ENCODE peak calls at places on chromosomes 3 and 15, in four cellular contexts. P is CD4-positive, alpha-beta memory T cell; S is psoas muscle; A is right cardiac atrium. F is an unnamed sample.

GRCh38 chr3:126245811-126246727 is 65.7 kb upstream of the ALDH1L1 start:
- DNase-seq in S (peak; percentile 66), A (peak; percentile 62), P (no peak), F (no peak)

GRCh38 chr3:127162947-127163645 is 29.8 kb upstream of the PRR23E start:
- DNase-seq in S (no peak), P (no peak), A (no peak), F (no peak)

GRCh38 chr15:94582368-94582767 is 351.0 kb downstream of the MCTP2 start:
- DNase-seq in P (no peak), A (peak; percentile 18), S (no peak), F (no peak)

GRCh38 chr15:65183847-65184159 is 1.3 kb downstream of the CLPX start:
- DNase-seq in P (no peak), S (no peak), A (no peak), F (no peak)

GRCh38 chr3:79810101-79810500 is 42.3 kb upstream of the ROBO1 start:
- DNase-seq in P (no peak), A (no peak), S (no peak), F (no peak)

GRCh38 chr15:67762610-67763368 is 62.5 kb upstream of the SKOR1 start:
- DNase-seq in A (no peak), P (no peak), S (no peak), F (no peak)

GRCh38 chr3:134294302-134294925 is 43.8 kb upstream of the RYK start:
- DNase-seq in A (no peak), S (no peak), P (peak; percentile 81), F (no peak)

GRCh38 chr15:36468746-36469145 is 110.7 kb upstream of the CDIN1 start:
- DNase-seq in A (peak; percentile 28), S (no peak), P (no peak), F (no peak)

GRCh38 chr3:191282262-191283215 is 46.7 kb upstream of the CCDC50 start:
- DNase-seq in A (no peak), P (peak; percentile 11), S (no peak), F (no peak)

DNA sequence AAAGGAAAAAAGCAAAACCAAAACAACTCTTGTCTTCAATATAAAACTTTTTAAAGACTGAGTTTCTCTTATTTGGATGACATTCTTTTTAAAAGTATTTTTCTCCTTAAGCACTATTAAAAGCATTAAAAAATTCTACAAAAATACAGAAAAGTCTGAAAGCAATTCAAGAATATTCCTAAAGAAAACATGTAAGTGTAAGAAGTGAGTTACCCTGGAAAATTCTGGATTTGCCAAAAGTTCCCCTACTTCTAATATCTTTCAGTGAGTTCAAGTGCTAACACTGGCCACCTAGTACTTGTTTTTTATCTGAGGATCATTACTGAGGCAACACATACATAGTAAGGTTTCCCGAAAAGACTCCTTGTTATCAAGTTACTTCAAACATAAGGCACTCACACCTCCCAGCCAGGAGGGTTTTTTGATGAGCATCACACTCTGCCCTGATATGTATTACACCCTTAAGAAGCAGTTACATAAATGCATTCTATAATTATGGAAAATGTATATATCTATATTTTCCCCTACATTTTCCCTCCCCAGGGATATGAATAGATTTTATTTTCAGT is 158.4 kb downstream of the TIGIT start:
- DNase-seq in A (no peak), P (no peak), S (no peak), F (no peak)
- H3K4me1 ChIP-seq in A (no peaks in the 10 kb centered on the region), P (peaks cover 12% of the 10 kb centered on the region), S (peaks cover 73% of the 10 kb centered on the region), F (peaks cover 3% of the 10 kb centered on the region)

DNA sequence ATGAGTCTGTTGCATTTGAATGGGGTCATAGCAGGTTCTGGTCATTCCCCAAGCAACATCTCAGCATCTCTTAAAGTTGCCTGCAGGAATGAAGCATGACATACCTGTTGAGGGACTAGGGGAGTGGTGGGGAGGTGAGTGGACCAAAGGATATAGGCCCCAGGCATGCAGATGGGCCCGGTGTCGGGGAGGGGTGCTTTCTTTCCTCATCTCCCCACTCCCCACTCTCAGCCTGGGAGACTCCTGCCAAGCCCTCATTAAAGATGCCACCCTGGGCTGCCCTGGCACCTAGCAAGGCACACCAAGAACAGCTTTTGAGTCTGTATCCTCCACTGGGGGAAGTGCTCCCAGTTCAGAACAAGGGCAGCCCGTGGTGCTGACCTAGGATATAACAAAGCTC is 54.2 kb downstream of the GRIP2 start:
- DNase-seq in A (no peak), S (no peak), P (no peak), F (no peak)
- H3K4me1 ChIP-seq in A (peaks cover 3% of the 10 kb centered on the region), S (peaks cover 5% of the 10 kb centered on the region), P (no peaks in the 10 kb centered on the region), F (no peaks in the 10 kb centered on the region)

DNA sequence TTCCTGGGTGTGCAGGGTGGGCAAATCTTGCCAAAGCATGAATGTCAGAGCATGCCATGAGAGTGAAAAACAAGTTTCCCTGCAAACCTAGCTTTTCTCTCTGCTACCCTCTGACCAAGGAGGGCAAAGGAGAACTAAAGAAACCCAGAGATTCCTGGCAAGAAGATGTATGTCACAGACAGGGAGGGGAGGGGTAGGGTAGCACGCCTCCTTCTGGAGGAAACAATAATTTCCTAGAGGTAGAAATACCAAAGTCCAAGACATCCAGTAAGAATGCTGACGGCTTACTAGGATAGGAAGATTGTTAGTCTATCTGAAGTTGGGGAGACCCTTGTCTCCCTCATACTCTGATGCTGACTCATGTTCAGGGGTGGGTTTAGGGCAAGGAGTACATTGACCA is 203.9 kb downstream of the NR1D2 start:
- DNase-seq in A (no peak), P (no peak), S (no peak), F (no peak)
- H3K4me1 ChIP-seq in A (peaks cover 2% of the 10 kb centered on the region), P (no peaks in the 10 kb centered on the region), S (peaks cover 33% of the 10 kb centered on the region), F (peaks cover 8% of the 10 kb centered on the region)

GRCh38 chr15:81113204-81113657 is 20.8 kb upstream of the CFAP161 start:
- DNase-seq in P (no peak), A (no peak), S (no peak), F (no peak)

GRCh38 chr15:81111510-81112375 is 22.3 kb upstream of the CFAP161 start:
- DNase-seq in A (no peak), S (no peak), P (no peak), F (no peak)

GRCh38 chr15:81111018-81111417 is 23.1 kb upstream of the CFAP161 start:
- DNase-seq in S (no peak), A (no peak), P (no peak), F (no peak)

GRCh38 chr15:81115054-81115939 is 18.8 kb upstream of the CFAP161 start:
- DNase-seq in P (no peak), A (no peak), S (no peak), F (no peak)

GRCh38 chr15:81113861-81114261 is 20.2 kb upstream of the CFAP161 start:
- DNase-seq in S (no peak), A (no peak), P (no peak), F (no peak)
- H3K4me1 ChIP-seq in S (no peaks in the 10 kb centered on the region), A (peaks cover 2% of the 10 kb centered on the region), P (peaks cover 4% of the 10 kb centered on the region), F (peaks cover 19% of the 10 kb centered on the region)

DNA sequence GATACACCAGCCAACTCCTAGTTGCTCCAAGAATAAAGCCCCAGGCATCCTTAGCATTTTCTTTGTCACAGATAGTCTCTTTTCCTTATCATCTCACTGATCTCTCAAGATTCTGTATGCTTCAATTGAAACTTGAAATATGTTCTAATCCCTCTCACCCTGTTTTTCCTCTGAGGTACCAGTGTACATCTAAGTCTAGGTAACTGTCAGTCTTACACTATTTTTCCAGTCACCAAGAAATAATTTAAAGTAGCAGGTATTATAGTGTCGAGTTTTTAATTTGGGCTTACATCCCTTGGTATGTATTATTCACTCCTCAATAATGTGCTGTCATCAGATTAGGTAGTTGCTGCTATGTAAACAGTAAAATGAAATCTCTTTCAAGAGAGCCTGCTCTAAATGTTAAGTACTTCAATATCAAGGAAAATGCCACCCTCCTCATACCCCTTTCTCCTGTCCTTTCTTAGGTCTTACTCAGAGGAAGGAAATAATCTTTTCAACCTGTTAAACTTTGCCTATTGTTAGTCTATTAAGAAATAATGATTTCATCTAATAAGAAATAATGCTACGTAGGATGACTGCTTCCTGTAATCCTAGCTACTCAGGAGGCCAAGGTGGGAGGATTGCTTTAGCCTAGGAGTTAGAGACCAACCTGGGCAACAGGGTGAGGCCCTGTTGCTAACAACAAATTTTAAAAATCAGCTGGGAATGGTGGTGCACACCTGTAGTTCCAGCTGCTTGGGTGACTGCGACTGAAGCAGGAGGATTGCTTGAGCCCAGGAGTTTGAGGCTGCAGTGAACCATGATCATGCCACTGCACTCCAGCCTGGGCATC is 39.8 kb downstream of the TSC22D2 start:
- DNase-seq in S (no peak), A (no peak), P (no peak), F (no peak)
- H3K4me1 ChIP-seq in S (peaks cover 36% of the 10 kb centered on the region), A (peaks cover 1% of the 10 kb centered on the region), P (peaks cover 22% of the 10 kb centered on the region), F (peaks cover 28% of the 10 kb centered on the region)

GRCh38 chr3:10926831-10927521 is 65.6 kb upstream of the SLC6A1 start:
- DNase-seq in S (no peak), P (no peak), A (peak; percentile 61), F (no peak)
- H3K4me1 ChIP-seq in S (no peaks in the 10 kb centered on the region), P (no peaks in the 10 kb centered on the region), A (peaks cover 4% of the 10 kb centered on the region), F (no peaks in the 10 kb centered on the region)

DNA sequence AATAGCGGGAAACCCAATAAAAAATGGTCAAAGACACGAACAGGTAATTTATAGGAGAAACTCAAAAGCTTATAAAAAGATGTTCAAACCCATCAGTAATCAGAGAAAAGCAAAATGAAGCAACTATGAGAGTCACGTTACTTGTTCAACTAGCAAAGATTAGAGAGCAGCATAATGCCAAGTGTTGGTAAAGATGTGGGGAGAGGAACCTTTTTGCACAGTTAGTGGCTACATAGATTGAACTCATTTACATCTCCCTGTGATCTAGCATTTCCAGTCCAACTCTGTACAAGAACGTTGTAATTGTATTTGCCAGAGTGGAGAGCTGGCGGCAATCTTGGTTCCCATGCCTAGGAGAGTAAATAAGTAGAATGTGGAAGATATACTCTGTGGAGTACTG is 15.2 kb downstream of the CCR1 start:
- DNase-seq in S (no peak), P (no peak), A (no peak), F (no peak)
- H3K4me1 ChIP-seq in S (no peaks in the 10 kb centered on the region), P (no peaks in the 10 kb centered on the region), A (no peaks in the 10 kb centered on the region), F (no peaks in the 10 kb centered on the region)

DNA sequence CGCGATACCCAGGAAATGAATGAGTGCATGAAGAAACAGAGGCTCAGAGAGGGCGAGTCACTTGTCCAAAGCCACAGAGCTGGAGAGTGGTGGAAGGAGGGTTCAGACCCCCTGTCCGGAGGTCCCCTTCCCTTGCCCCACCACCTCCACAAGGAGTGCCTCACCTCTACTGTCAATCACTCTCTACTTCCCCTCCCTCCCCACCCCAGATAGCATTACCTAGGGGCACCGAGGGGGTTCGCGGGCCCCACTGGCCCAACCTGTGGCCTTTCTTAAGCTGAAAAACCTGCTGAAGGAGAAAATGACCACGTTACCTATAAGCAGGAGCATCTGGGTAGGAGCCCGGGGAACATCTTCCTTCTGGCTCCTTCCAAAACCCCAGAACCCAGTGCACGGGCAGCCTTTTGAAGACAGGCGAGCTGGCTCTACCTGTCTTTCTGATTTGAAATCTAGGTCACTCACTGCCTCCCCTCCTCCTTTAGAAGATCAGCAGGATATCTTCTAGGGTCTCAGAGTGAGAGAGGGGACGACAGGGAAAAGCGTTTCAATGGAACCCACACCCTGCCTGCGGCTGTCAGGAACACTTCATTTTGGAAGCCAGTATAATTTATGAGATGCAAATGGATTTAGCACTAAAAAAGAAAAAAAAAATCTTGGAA is 89.9 kb upstream of the MEF2A start:
- DNase-seq in A (no peak), S (no peak), P (no peak), F (no peak)
- H3K4me1 ChIP-seq in A (peaks cover 2% of the 10 kb centered on the region), S (peaks cover 37% of the 10 kb centered on the region), P (no peaks in the 10 kb centered on the region), F (no peaks in the 10 kb centered on the region)

DNA sequence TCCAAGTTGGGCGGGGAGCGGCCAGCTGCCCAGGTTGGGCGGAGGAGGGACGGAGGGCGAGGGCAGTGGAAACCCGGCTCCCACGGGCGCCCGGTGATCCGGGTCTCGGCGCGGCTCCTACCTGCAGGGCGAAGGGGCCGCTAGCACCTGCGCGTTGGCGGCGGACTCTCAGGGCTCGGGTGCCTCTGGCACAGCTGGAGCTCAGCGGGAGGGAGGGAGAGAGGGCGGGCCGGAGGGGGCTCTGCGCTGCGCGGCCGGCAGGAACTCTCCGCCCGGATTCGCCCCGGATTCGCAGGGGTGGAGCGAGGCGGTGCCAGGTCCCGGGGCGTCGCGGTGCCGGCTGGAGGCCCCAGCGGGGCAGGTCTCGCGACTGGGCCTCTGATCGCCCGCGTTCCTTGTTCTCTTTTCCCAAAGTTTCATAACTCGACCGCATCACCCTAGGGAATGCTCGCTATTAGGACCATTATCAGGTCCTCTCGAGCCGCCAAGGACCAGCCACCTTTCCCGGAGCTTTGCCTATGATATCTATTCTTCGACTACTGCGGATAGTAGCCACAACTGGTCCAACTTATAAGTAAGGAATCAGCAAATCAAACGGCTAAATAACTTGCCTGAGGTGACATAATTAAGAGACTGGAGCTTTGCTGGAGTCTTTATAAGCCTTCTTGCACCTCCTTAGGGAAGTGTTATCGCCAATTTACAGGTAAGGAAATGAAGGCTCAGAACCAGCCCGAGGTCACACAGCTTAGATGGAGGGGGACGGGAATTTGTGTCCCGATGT is at the start of gene PLD1:
- DNase-seq in S (peak; percentile 78), A (peak; percentile 83), P (peak; percentile 37), F (peak; percentile 91)
- H3K4me1 ChIP-seq in S (peaks cover 10% of the 10 kb centered on the region), A (no peaks in the 10 kb centered on the region), P (peaks cover 13% of the 10 kb centered on the region), F (peaks cover 16% of the 10 kb centered on the region)

F was measured in pancreas.